ENCODE peak calls at places on chromosomes 16 and 17, in five cellular contexts. S, P, C, A and Z are unnamed samples.

GRCh38 chr17:48646183-48647102 is 20.3 kb upstream of the HOXB9 start:
- ATAC-seq in S (peak), P (no peak), C (no peak), A (no peak), Z (peak)

GRCh38 chr17:75153854-75154194 is 488 bp downstream of the JPT1 start:
- ATAC-seq in S (peak), P (peak), C (no peak), A (peak), Z (peak)

GRCh38 chr17:32570081-32570396 is 83.2 kb downstream of the CDK5R1 start:
- ATAC-seq in S (peak), P (no peak), C (no peak), A (no peak), Z (no peak)

GRCh38 chr17:9457005-9457404 is 118.6 kb downstream of the STX8 start:
- ATAC-seq in S (no peak), P (no peak), C (no peak), A (no peak), Z (no peak)

GRCh38 chr17:3904486-3904885 is 11.6 kb upstream of the CAMKK1 start:
- ATAC-seq in S (peak), P (no peak), C (no peak), A (no peak), Z (peak)

GRCh38 chr17:78493455-78494188 is 83.6 kb downstream of the DNAH17 start:
- ATAC-seq in S (no peak), P (no peak), C (peak), A (no peak), Z (no peak)

GRCh38 chr17:21538615-21539014 is 153.7 kb upstream of the KCNJ18 start:
- ATAC-seq in S (peak), P (no peak), C (no peak), A (no peak), Z (no peak)

GRCh38 chr16:27463741-27464662 is 62.0 kb downstream of the IL21R start:
- ATAC-seq in S (peak), P (no peak), C (no peak), A (no peak), Z (no peak)

GRCh38 chr17:17783825-17784598 is 52.8 kb downstream of the SREBF1 start:
- ATAC-seq in S (no peak), P (peak), C (no peak), A (no peak), Z (no peak)

GRCh38 chr16:3443108-3444031 is at the start of the genes NAA60 and ZNF597:
- ATAC-seq in S (peak), P (peak), C (peak), A (peak), Z (peak)

GRCh38 chr16:649646-650045 is 481 bp downstream of the WDR90 start:
- ATAC-seq in S (no peak), P (no peak), C (no peak), A (peak), Z (peak)

GRCh38 chr16:2271848-2272461 is 4.0 kb upstream of the RNPS1 start:
- ATAC-seq in S (no peak), P (no peak), C (no peak), A (no peak), Z (no peak)

GRCh38 chr17:47720196-47720595 is 12.8 kb upstream of the TBX21 start:
- ATAC-seq in S (peak), P (no peak), C (no peak), A (no peak), Z (no peak)

GRCh38 chr17:27445971-27446370 is 10.3 kb upstream of the KSR1 start:
- ATAC-seq in S (no peak), P (no peak), C (no peak), A (no peak), Z (no peak)

GRCh38 chr17:35256629-35257028 is 13.8 kb downstream of the SLFN5 start:
- ATAC-seq in S (peak), P (no peak), C (no peak), A (no peak), Z (no peak)

GRCh38 chr16:17223576-17223975 is 247.2 kb downstream of the XYLT1 start:
- ATAC-seq in S (no peak), P (no peak), C (no peak), A (no peak), Z (no peak)

GRCh38 chr17:48882272-48882671 is 10.3 kb upstream of the ATP5MC1 start:
- ATAC-seq in S (no peak), P (no peak), C (no peak), A (no peak), Z (no peak)

GRCh38 chr17:67542219-67543114 is 165.4 kb downstream of the PITPNC1 start:
- ATAC-seq in S (peak), P (no peak), C (no peak), A (no peak), Z (peak)